ENCODE peak calls at places on chromosomes 12 and 14, in nine cellular contexts. X, A, V, J, W, Y, P, U and D are unnamed samples.

GRCh38 chr14:105862581-105863239 is 336.3 kb downstream of the TMEM121 start:
- DNase-seq in X (no peak), A (no peak), V (no peak), J (no peak), W (no peak), Y (no peak), P (no peak), U (no peak), D (no peak)

GRCh38 chr14:49405291-49405690 is 180.9 kb downstream of the RPS29 start:
- DNase-seq in X (no peak), A (no peak), V (no peak), J (peak), W (no peak), Y (peak), P (no peak), U (no peak), D (no peak)

GRCh38 chr12:46300906-46301305 is 32.1 kb upstream of the SLC38A1 start:
- DNase-seq in X (no peak), A (peak), V (no peak), J (no peak), W (no peak), Y (no peak), P (no peak), U (peak), D (peak)

GRCh38 chr12:113700943-113701342 is 229.3 kb upstream of the LHX5 start:
- DNase-seq in X (no peak), A (no peak), V (no peak), J (peak), W (no peak), Y (no peak), P (no peak), U (no peak), D (no peak)

GRCh38 chr12:1189163-1189562 is 198.1 kb downstream of the ERC1 start:
- DNase-seq in X (no peak), A (no peak), V (no peak), J (peak), W (no peak), Y (no peak), P (no peak), U (no peak), D (no peak)

GRCh38 chr12:6045438-6045837 is 79.0 kb downstream of the VWF start:
- DNase-seq in X (no peak), A (no peak), V (no peak), J (no peak), W (no peak), Y (no peak), P (no peak), U (no peak), D (no peak)

GRCh38 chr14:27587103-27587502 is 989.3 kb upstream of the NOVA1 start:
- DNase-seq in X (no peak), A (no peak), V (no peak), J (no peak), W (no peak), Y (no peak), P (no peak), U (no peak), D (peak)

GRCh38 chr12:103965590-103966407 is at the start of gene TDG:
- DNase-seq in X (peak), A (peak), V (peak), J (peak), W (peak), Y (peak), P (peak), U (peak), D (peak)

GRCh38 chr12:109715310-109716091 is 1.9 kb downstream of the FAM222A start:
- DNase-seq in X (no peak), A (no peak), V (no peak), J (no peak), W (no peak), Y (no peak), P (no peak), U (peak), D (no peak)

GRCh38 chr14:54189358-54190354 is 207.2 kb upstream of the CDKN3 start:
- DNase-seq in X (no peak), A (peak), V (no peak), J (peak), W (no peak), Y (peak), P (no peak), U (no peak), D (peak)

GRCh38 chr12:111413442-111414086 is 7.8 kb downstream of the SH2B3 start:
- DNase-seq in X (peak), A (peak), V (no peak), J (peak), W (no peak), Y (peak), P (no peak), U (peak), D (no peak)

GRCh38 chr14:65991124-65991523 is 495.0 kb upstream of the CCDC196 start:
- DNase-seq in X (no peak), A (no peak), V (no peak), J (no peak), W (no peak), Y (peak), P (no peak), U (no peak), D (no peak)

GRCh38 chr12:18243238-18243637 is 18.1 kb upstream of the PIK3C2G start:
- DNase-seq in X (no peak), A (no peak), V (no peak), J (no peak), W (no peak), Y (no peak), P (no peak), U (no peak), D (no peak)

GRCh38 chr12:26281320-26281719 is 85.9 kb downstream of the SSPN start:
- DNase-seq in X (no peak), A (no peak), V (no peak), J (no peak), W (no peak), Y (no peak), P (no peak), U (no peak), D (no peak)

GRCh38 chr12:66713984-66714383 is 35.1 kb upstream of the GRIP1 start:
- DNase-seq in X (no peak), A (no peak), V (no peak), J (no peak), W (no peak), Y (no peak), P (no peak), U (no peak), D (no peak)

GRCh38 chr14:22225526-22226133 is 363.4 kb downstream of the DAD1 start:
- DNase-seq in X (no peak), A (no peak), V (no peak), J (peak), W (no peak), Y (no peak), P (no peak), U (no peak), D (no peak)

GRCh38 chr12:116382456-116382902 is 105.0 kb upstream of the MED13L start:
- DNase-seq in X (no peak), A (peak), V (no peak), J (no peak), W (no peak), Y (no peak), P (no peak), U (no peak), D (no peak)

GRCh38 chr14:54529811-54530210 is 20.1 kb downstream of the CGRRF1 start:
- DNase-seq in X (no peak), A (peak), V (no peak), J (peak), W (no peak), Y (no peak), P (no peak), U (peak), D (no peak)

GRCh38 chr12:108689314-108690190 is 41.8 kb downstream of the CORO1C start:
- DNase-seq in X (no peak), A (peak), V (peak), J (no peak), W (no peak), Y (peak), P (no peak), U (no peak), D (peak)

GRCh38 chr14:104724407-104724980 is 465 bp downstream of the ADSS1 start:
- DNase-seq in X (no peak), A (peak), V (no peak), J (no peak), W (no peak), Y (no peak), P (no peak), U (no peak), D (no peak)

GRCh38 chr14:74634964-74635363 is 22.9 kb upstream of the LTBP2 start:
- DNase-seq in X (no peak), A (peak), V (no peak), J (no peak), W (no peak), Y (no peak), P (no peak), U (peak), D (no peak)

GRCh38 chr12:64587447-64587846 is 22.8 kb upstream of the RASSF3 start:
- DNase-seq in X (no peak), A (no peak), V (no peak), J (no peak), W (no peak), Y (no peak), P (no peak), U (no peak), D (no peak)

GRCh38 chr14:72545411-72546311 is 348.2 kb downstream of the DPF3 start:
- DNase-seq in X (no peak), A (no peak), V (no peak), J (peak), W (no peak), Y (no peak), P (no peak), U (no peak), D (no peak)

GRCh38 chr14:84254205-84254788 is 1275.6 kb upstream of the FLRT2 start:
- DNase-seq in X (no peak), A (peak), V (no peak), J (no peak), W (no peak), Y (no peak), P (no peak), U (peak), D (no peak)

GRCh38 chr12:53336137-53336785 is at the start of gene SP7:
- DNase-seq in X (no peak), A (no peak), V (no peak), J (no peak), W (no peak), Y (no peak), P (no peak), U (peak), D (peak)

GRCh38 chr12:57049890-57050289 is at the start of gene MYO1A:
- DNase-seq in X (no peak), A (peak), V (no peak), J (no peak), W (no peak), Y (no peak), P (no peak), U (no peak), D (no peak)

GRCh38 chr12:88258396-88258795 is 116.3 kb downstream of the TMTC3 start:
- DNase-seq in X (no peak), A (no peak), V (no peak), J (no peak), W (no peak), Y (no peak), P (no peak), U (no peak), D (no peak)

GRCh38 chr12:42779186-42779859 is 189.8 kb upstream of the PRICKLE1 start:
- DNase-seq in X (no peak), A (no peak), V (no peak), J (peak), W (no peak), Y (no peak), P (no peak), U (no peak), D (no peak)

GRCh38 chr14:30035361-30035760 is 107.7 kb upstream of the PRKD1 start:
- DNase-seq in X (no peak), A (no peak), V (no peak), J (no peak), W (no peak), Y (no peak), P (no peak), U (peak), D (no peak)

GRCh38 chr14:101575581-101575980 is 14.3 kb downstream of the DIO3 start:
- DNase-seq in X (no peak), A (no peak), V (no peak), J (no peak), W (no peak), Y (no peak), P (no peak), U (no peak), D (no peak)

GRCh38 chr14:63438065-63438757 is 105.0 kb downstream of the PPP2R5E start:
- DNase-seq in X (no peak), A (peak), V (peak), J (peak), W (no peak), Y (peak), P (peak), U (peak), D (peak)

GRCh38 chr14:72638021-72638420 is 255.9 kb downstream of the DPF3 start:
- DNase-seq in X (no peak), A (peak), V (no peak), J (peak), W (no peak), Y (no peak), P (no peak), U (no peak), D (no peak)